ENCODE peak calls at places on chromosomes 1 and 21, in eight cellular contexts. One of them, this sample, is unnamed.

GRCh38 chr1:12518956-12519707 is 98.9 kb downstream of the DHRS3 start:
- DNase-seq in colonic mucosa: peak; percentile 51
- DNase-seq in PC-9: no peak
- DNase-seq in AG04450: no peak
- DNase-seq in fibroblast of lung: peak; percentile 53
- DNase-seq in heart left ventricle: peak; percentile 84
- DNase-seq in Calu3: no peak
- DNase-seq in pancreas: no peak
- DNase-seq in this sample: peak; percentile 12

GRCh38 chr1:166166701-166167394 is at the start of gene FAM78B:
- DNase-seq in AG04450: no peak
- DNase-seq in pancreas: peak; percentile 75
- DNase-seq in PC-9: no peak
- DNase-seq in colonic mucosa: peak; percentile 81
- DNase-seq in fibroblast of lung: peak; percentile 75
- DNase-seq in Calu3: peak; percentile 79
- DNase-seq in heart left ventricle: peak; percentile 80
- DNase-seq in this sample: peak; percentile 95

GRCh38 chr1:9890224-9890731 is 19.8 kb downstream of the CTNNBIP1 start:
- DNase-seq in Calu3: no peak
- DNase-seq in colonic mucosa: no peak
- DNase-seq in fibroblast of lung: peak; percentile 96
- DNase-seq in PC-9: peak; percentile 89
- DNase-seq in pancreas: peak; percentile 52
- DNase-seq in heart left ventricle: peak; percentile 74
- DNase-seq in AG04450: peak; percentile 90
- DNase-seq in this sample: no peak

GRCh38 chr1:145961425-145962156 is 2.8 kb downstream of the ANKRD34A start:
- DNase-seq in heart left ventricle: peak; percentile 64
- DNase-seq in AG04450: no peak
- DNase-seq in fibroblast of lung: no peak
- DNase-seq in Calu3: no peak
- DNase-seq in PC-9: no peak
- DNase-seq in pancreas: peak; percentile 48
- DNase-seq in colonic mucosa: peak; percentile 64
- DNase-seq in this sample: peak; percentile 25

GRCh38 chr1:195591917-195592672 is 1016.1 kb downstream of the KCNT2 start:
- DNase-seq in colonic mucosa: no peak
- DNase-seq in AG04450: peak; percentile 63
- DNase-seq in heart left ventricle: no peak
- DNase-seq in fibroblast of lung: peak; percentile 80
- DNase-seq in PC-9: peak; percentile 54
- DNase-seq in pancreas: no peak
- DNase-seq in Calu3: no peak
- DNase-seq in this sample: no peak

GRCh38 chr21:36200089-36200561 is 43.5 kb downstream of the DOP1B start:
- DNase-seq in Calu3: no peak
- DNase-seq in AG04450: no peak
- DNase-seq in colonic mucosa: no peak
- DNase-seq in PC-9: no peak
- DNase-seq in heart left ventricle: no peak
- DNase-seq in fibroblast of lung: no peak
- DNase-seq in pancreas: no peak
- DNase-seq in this sample: no peak

GRCh38 chr1:8584316-8584715 is 233.1 kb downstream of the RERE start:
- DNase-seq in fibroblast of lung: peak; percentile 39
- DNase-seq in heart left ventricle: no peak
- DNase-seq in AG04450: no peak
- DNase-seq in PC-9: no peak
- DNase-seq in Calu3: no peak
- DNase-seq in colonic mucosa: no peak
- DNase-seq in pancreas: no peak
- DNase-seq in this sample: no peak

GRCh38 chr1:161019767-161020572 is 982 bp downstream of the F11R start:
- DNase-seq in colonic mucosa: no peak
- DNase-seq in heart left ventricle: no peak
- DNase-seq in PC-9: no peak
- DNase-seq in AG04450: no peak
- DNase-seq in fibroblast of lung: no peak
- DNase-seq in Calu3: no peak
- DNase-seq in pancreas: no peak
- DNase-seq in this sample: peak; percentile 19

GRCh38 chr21:35484856-35485255 is 435.8 kb upstream of the RUNX1 start:
- DNase-seq in colonic mucosa: no peak
- DNase-seq in PC-9: no peak
- DNase-seq in fibroblast of lung: no peak
- DNase-seq in AG04450: no peak
- DNase-seq in Calu3: no peak
- DNase-seq in heart left ventricle: no peak
- DNase-seq in pancreas: no peak
- DNase-seq in this sample: no peak

GRCh38 chr1:16905856-16906702 is 10.3 kb downstream of the RNU1-2 start:
- DNase-seq in Calu3: no peak
- DNase-seq in fibroblast of lung: peak; percentile 40
- DNase-seq in pancreas: no peak
- DNase-seq in PC-9: no peak
- DNase-seq in heart left ventricle: no peak
- DNase-seq in colonic mucosa: no peak
- DNase-seq in AG04450: no peak
- DNase-seq in this sample: no peak

GRCh38 chr1:117783586-117784396 is 145.6 kb downstream of the GDAP2 start:
- DNase-seq in fibroblast of lung: no peak
- DNase-seq in AG04450: no peak
- DNase-seq in heart left ventricle: no peak
- DNase-seq in Calu3: no peak
- DNase-seq in colonic mucosa: no peak
- DNase-seq in pancreas: no peak
- DNase-seq in PC-9: no peak
- DNase-seq in this sample: no peak

GRCh38 chr1:246526915-246527314 is 19.8 kb upstream of the SMYD3 start:
- DNase-seq in PC-9: no peak
- DNase-seq in heart left ventricle: no peak
- DNase-seq in AG04450: no peak
- DNase-seq in pancreas: no peak
- DNase-seq in colonic mucosa: no peak
- DNase-seq in fibroblast of lung: no peak
- DNase-seq in Calu3: no peak
- DNase-seq in this sample: no peak

GRCh38 chr1:171468120-171468790 is 17.1 kb upstream of the PRRC2C start:
- DNase-seq in pancreas: no peak
- DNase-seq in AG04450: no peak
- DNase-seq in colonic mucosa: no peak
- DNase-seq in heart left ventricle: no peak
- DNase-seq in Calu3: no peak
- DNase-seq in PC-9: no peak
- DNase-seq in fibroblast of lung: peak; percentile 63
- DNase-seq in this sample: peak; percentile 41

GRCh38 chr1:89262643-89263042 is 10.0 kb downstream of the GBP5 start:
- DNase-seq in PC-9: peak; percentile 47
- DNase-seq in colonic mucosa: no peak
- DNase-seq in AG04450: no peak
- DNase-seq in pancreas: no peak
- DNase-seq in heart left ventricle: no peak
- DNase-seq in fibroblast of lung: peak; percentile 51
- DNase-seq in Calu3: no peak
- DNase-seq in this sample: no peak

GRCh38 chr1:76770979-76771378 is 96.3 kb upstream of the ST6GALNAC5 start:
- DNase-seq in PC-9: no peak
- DNase-seq in pancreas: no peak
- DNase-seq in fibroblast of lung: no peak
- DNase-seq in Calu3: no peak
- DNase-seq in heart left ventricle: no peak
- DNase-seq in colonic mucosa: no peak
- DNase-seq in AG04450: no peak
- DNase-seq in this sample: no peak

DNA sequence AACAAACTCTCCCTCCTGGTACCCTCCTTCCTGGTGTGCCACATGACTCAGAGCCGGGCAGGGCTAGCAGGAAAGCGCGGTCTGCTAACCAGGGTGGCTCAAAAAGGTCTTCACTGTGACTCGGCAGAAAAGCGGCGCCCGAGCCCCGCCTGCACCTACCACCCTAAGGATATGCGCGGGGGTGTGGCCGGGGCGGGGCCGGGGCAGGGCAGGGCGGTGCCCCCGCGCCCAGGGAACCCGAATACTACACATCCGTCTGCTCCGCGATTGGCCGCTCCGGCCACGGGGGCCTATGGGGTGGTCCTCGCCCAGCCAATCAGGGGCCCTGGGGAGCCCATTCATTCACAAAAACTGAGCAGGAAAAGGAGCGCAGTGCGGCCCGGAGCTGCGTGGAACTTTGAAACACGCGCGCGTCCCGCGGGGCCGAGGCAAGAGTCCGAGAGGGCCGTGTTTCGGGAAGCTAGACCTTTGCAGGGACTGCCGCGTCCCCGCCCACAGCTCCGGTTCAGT is 1.7 kb downstream of the LRP8 start:
- DNase-seq in heart left ventricle: peak; percentile 88
- DNase-seq in Calu3: peak; percentile 98
- DNase-seq in AG04450: peak; percentile 39
- DNase-seq in pancreas: peak; percentile 94
- DNase-seq in colonic mucosa: peak; percentile 95
- DNase-seq in PC-9: peak; percentile 94
- DNase-seq in fibroblast of lung: peak; percentile 93
- DNase-seq in this sample: peak; percentile 96
- TF ChIP-seq CTCF in heart left ventricle: no peak
- TF ChIP-seq CTCF in Calu3: no peak
- TF ChIP-seq CTCF in AG04450: no peak
- TF ChIP-seq CTCF in pancreas: no peak
- TF ChIP-seq CTCF in colonic mucosa: no peak
- TF ChIP-seq CTCF in PC-9: no peak
- TF ChIP-seq CTCF in fibroblast of lung: no peak
- TF ChIP-seq CTCF in this sample: no peak

GRCh38 chr21:46452719-46453118 is 6.0 kb upstream of the DIP2A start:
- DNase-seq in PC-9: no peak
- DNase-seq in pancreas: no peak
- DNase-seq in heart left ventricle: no peak
- DNase-seq in AG04450: no peak
- DNase-seq in Calu3: no peak
- DNase-seq in colonic mucosa: peak; percentile 37
- DNase-seq in fibroblast of lung: no peak
- DNase-seq in this sample: no peak

GRCh38 chr21:46442938-46443337 is 15.8 kb upstream of the DIP2A start:
- DNase-seq in heart left ventricle: no peak
- DNase-seq in colonic mucosa: no peak
- DNase-seq in Calu3: no peak
- DNase-seq in AG04450: no peak
- DNase-seq in pancreas: no peak
- DNase-seq in fibroblast of lung: no peak
- DNase-seq in PC-9: no peak
- DNase-seq in this sample: no peak

GRCh38 chr21:46443910-46444309 is 14.8 kb upstream of the DIP2A start:
- DNase-seq in pancreas: no peak
- DNase-seq in colonic mucosa: no peak
- DNase-seq in fibroblast of lung: no peak
- DNase-seq in AG04450: no peak
- DNase-seq in PC-9: no peak
- DNase-seq in Calu3: no peak
- DNase-seq in heart left ventricle: peak; percentile 51
- DNase-seq in this sample: no peak

GRCh38 chr21:46448108-46448507 is 10.6 kb upstream of the DIP2A start:
- DNase-seq in heart left ventricle: no peak
- DNase-seq in pancreas: no peak
- DNase-seq in PC-9: no peak
- DNase-seq in colonic mucosa: peak; percentile 48
- DNase-seq in AG04450: no peak
- DNase-seq in fibroblast of lung: no peak
- DNase-seq in Calu3: no peak
- DNase-seq in this sample: no peak
- TF ChIP-seq CTCF in heart left ventricle: no peak
- TF ChIP-seq CTCF in pancreas: no peak
- TF ChIP-seq CTCF in PC-9: no peak
- TF ChIP-seq CTCF in colonic mucosa: no peak
- TF ChIP-seq CTCF in AG04450: no peak
- TF ChIP-seq CTCF in fibroblast of lung: no peak
- TF ChIP-seq CTCF in Calu3: no peak
- TF ChIP-seq CTCF in this sample: no peak

DNA sequence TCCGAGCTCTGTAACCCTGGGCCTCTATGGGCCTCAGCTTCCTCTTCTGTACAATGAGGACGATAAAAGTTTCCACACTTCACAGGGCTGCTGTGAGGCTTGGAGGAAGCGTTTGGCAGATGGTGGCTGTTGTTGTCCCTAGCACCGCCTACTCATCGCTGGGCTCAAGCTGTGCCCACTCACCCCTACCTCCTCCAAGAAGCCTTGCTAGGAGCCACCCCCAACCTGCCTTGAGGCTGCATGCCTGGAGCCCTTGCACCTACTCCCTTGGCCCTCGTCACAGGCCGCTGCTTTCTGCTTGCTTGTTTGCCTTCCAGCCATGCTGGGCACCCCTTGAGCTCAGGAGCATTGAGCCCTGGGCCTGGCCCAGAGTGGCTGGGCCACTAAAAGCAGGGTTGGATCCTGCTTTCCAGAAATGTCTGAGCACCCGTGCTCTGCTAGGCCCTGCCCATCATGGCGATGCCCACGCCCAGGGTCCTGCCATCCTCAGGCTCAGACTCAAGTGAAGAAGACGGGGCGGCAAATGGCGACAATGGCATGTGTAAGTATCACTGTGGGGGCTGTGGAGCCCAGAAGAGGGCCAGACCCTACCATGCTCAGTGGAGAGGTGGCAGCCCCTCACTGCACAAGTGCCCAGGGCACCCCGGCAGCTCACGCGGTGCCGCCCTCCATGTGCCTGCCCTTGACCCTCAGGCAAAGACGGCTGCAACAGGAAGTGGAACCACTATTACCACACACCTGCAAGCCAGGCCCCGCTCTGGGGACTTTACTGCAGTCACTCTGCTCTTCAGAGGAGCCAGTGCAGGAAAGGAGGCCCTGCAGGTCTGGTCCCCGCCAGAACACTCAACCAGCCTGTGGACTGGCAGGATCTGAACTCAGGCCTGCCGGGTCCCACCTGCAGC is 9.5 kb downstream of the SH3BGRL3 start:
- DNase-seq in PC-9: no peak
- DNase-seq in colonic mucosa: no peak
- DNase-seq in fibroblast of lung: no peak
- DNase-seq in heart left ventricle: peak; percentile 46
- DNase-seq in AG04450: no peak
- DNase-seq in Calu3: no peak
- DNase-seq in pancreas: no peak
- DNase-seq in this sample: peak; percentile 92
- TF ChIP-seq CTCF in PC-9: no peak
- TF ChIP-seq CTCF in colonic mucosa: no peak
- TF ChIP-seq CTCF in fibroblast of lung: no peak
- TF ChIP-seq CTCF in heart left ventricle: no peak
- TF ChIP-seq CTCF in AG04450: no peak
- TF ChIP-seq CTCF in Calu3: no peak
- TF ChIP-seq CTCF in pancreas: no peak
- TF ChIP-seq CTCF in this sample: no peak

GRCh38 chr1:85282424-85282823 is 6.0 kb upstream of the BCL10 start:
- DNase-seq in AG04450: no peak
- DNase-seq in PC-9: peak; percentile 70
- DNase-seq in pancreas: no peak
- DNase-seq in colonic mucosa: no peak
- DNase-seq in fibroblast of lung: no peak
- DNase-seq in Calu3: peak; percentile 30
- DNase-seq in heart left ventricle: no peak
- DNase-seq in this sample: no peak
- TF ChIP-seq CTCF in AG04450: peak; percentile 29
- TF ChIP-seq CTCF in PC-9: peak; percentile 48
- TF ChIP-seq CTCF in pancreas: no peak
- TF ChIP-seq CTCF in colonic mucosa: no peak
- TF ChIP-seq CTCF in fibroblast of lung: no peak
- TF ChIP-seq CTCF in Calu3: peak; percentile 53
- TF ChIP-seq CTCF in heart left ventricle: no peak
- TF ChIP-seq CTCF in this sample: peak; percentile 17